ENCODE peak calls at places on chromosomes 7 and 10, in five cellular contexts. M, X, U, B and K are unnamed samples.

GRCh38 chr10:60479305-60480020 is 89.8 kb upstream of the ANK3 start:
- DNase-seq in M (no peak), X (no peak), U (no peak), B (no peak), K (no peak)

GRCh38 chr7:44062180-44062902 is 3.0 kb downstream of the PGAM2 start:
- DNase-seq in M (no peak), X (no peak), U (no peak), B (no peak), K (peak)

GRCh38 chr7:135855836-135856235 is 107.2 kb upstream of the FAM180A start:
- DNase-seq in M (no peak), X (peak), U (no peak), B (no peak), K (no peak)

GRCh38 chr10:74855439-74855838 is 29.0 kb downstream of the KAT6B start:
- DNase-seq in M (no peak), X (no peak), U (no peak), B (no peak), K (no peak)

GRCh38 chr10:71431216-71431944 is 34.7 kb downstream of the CDH23 start:
- DNase-seq in M (peak), X (no peak), U (no peak), B (no peak), K (no peak)

GRCh38 chr10:109783286-109783685 is 140.0 kb downstream of the XPNPEP1 start:
- DNase-seq in M (no peak), X (no peak), U (no peak), B (no peak), K (no peak)

GRCh38 chr7:73363225-73364005 is 35.5 kb downstream of the FKBP6 start:
- DNase-seq in M (peak), X (no peak), U (no peak), B (no peak), K (peak)

GRCh38 chr10:85558533-85558932 is 808.1 kb downstream of the GRID1 start:
- DNase-seq in M (no peak), X (no peak), U (no peak), B (no peak), K (no peak)

GRCh38 chr10:110010076-110011069 is 2.6 kb downstream of the ADD3 start:
- DNase-seq in M (no peak), X (no peak), U (peak), B (no peak), K (no peak)

GRCh38 chr10:3755440-3756359 is 29.3 kb downstream of the KLF6 start:
- DNase-seq in M (no peak), X (no peak), U (no peak), B (no peak), K (no peak)
- TF ChIP-seq CTCF in M (no peak), X (no peak), U (no peak), B (no peak), K (no peak)

DNA sequence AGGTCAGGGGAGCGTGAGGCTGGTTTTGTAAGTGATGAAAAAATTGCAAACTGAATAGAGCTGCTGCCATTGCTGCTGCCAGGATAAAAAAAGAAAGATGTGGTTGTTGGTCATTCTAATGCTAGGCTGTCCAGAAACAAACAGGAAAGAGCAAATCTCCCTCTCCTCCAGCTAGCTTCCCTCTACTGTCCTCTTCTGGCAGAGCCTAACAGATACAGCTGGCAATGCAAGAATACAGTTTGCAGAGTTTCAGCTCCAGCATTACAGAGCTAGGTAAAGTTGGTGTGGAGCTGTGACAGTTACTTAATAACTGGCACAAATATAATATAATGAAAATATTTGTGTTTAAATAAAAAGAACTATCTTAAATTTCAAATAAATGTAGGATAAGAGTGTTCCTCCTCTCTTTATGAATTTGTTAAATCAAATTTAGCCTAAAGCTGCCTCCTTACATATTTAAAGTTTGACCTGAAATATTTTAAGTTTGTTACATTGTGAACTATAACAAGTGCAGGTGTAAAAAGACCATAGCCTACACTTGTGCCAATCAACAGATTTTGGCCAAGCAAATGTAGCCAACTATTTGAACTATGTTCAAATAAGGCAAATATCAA is 407.7 kb downstream of the SH2D4B start:
- DNase-seq in M (peak), X (no peak), U (no peak), B (no peak), K (no peak)
- TF ChIP-seq CTCF in M (peak), X (no peak), U (peak), B (peak), K (peak)

DNA sequence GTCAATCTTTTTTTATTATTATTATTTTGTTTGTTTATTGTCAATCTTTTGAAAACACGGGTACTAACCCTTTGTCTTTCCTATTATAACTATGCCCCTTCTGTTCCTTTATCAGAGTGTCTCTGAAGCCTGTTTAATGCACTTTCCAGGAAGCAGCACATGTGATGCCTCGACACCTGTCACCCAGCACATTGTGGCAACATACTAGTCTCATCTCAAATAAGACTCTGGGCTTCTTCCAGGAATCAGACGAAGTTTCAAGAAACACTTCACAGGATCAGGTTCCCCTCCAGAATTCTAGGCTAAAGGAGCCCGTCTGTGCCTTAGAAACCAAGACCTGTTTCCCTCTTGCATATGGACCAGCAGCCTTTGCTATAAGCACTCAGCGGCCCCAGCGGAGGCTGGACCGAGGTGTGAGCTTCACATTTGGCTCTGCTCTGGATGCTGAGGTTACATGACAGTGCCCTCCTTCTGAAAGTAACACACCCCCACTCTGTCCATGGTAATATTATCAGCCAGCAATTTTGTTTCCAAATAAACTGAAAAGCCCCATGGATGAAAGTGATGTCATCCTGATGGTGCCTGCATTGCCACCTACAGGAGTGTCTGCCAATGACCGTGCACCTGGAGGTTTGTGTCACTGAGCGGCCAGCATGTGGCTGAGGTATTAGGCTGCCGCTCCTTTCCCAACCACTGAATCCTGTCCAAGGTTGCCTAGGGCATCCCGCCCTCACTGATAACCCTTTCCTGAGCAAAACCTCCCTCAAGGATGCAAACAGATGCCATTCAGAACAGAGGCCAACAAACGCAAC is 38.1 kb downstream of the MKI67 start:
- DNase-seq in M (no peak), X (no peak), U (no peak), B (no peak), K (no peak)
- TF ChIP-seq CTCF in M (no peak), X (no peak), U (no peak), B (no peak), K (peak)

DNA sequence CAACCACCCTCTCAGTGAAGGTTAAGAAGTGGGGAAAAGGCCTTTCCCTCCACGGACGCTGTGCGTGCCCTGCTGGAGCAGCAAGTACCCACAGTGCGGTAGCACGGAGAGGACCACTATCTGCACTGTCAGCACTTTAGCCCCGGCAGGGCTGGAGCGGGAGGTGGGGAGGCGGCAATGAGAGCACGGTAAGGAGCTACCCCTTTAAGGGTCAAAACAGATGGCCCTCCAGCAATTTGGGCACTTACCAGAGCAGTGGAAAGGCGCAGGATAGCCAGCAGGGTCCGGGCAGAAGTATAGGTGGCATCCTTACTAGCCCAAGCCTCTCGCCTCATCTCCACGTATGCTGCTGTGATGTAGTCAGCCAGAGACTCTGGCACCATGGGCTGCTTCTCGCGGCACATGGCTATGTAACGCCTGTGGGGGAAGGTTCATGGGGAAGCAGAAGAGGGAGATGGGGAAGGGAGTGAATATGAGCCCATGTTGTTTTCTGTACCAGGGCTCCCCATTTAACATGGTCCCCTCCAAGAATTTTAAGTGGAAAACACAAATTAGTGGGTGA is 5.2 kb downstream of the COPS6 start:
- DNase-seq in M (no peak), X (no peak), U (no peak), B (no peak), K (no peak)
- TF ChIP-seq CTCF in M (no peak), X (no peak), U (no peak), B (no peak), K (no peak)

DNA sequence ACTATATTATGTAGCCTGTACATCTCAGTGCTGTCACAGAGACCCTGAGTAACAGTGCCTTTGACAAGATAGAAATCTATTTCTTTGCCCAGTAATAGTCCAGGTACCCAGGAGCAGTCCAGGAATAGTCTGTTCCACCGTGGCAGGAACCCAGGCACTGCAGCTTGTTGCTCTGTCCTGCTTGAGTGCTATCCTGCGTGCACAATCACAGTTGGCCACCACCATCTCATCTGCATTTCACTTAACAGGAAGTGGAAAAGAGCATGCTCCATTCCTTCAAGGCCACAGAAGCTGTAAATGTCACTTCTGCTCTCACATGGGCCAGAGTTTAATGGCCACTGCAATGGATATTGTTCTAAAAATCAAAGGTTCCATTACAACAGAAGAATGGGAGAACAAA is 61.5 kb upstream of the PRR15 start:
- DNase-seq in M (no peak), X (no peak), U (no peak), B (no peak), K (no peak)
- TF ChIP-seq CTCF in M (no peak), X (no peak), U (no peak), B (no peak), K (no peak)

GRCh38 chr10:100908378-100908777 is 4.4 kb upstream of the SLF2 start:
- DNase-seq in M (no peak), X (no peak), U (no peak), B (no peak), K (no peak)

GRCh38 chr10:100909506-100910260 is 3.1 kb upstream of the SLF2 start:
- DNase-seq in M (peak), X (no peak), U (no peak), B (no peak), K (no peak)

GRCh38 chr10:100904903-100905302 is 7.9 kb upstream of the SLF2 start:
- DNase-seq in M (no peak), X (no peak), U (no peak), B (no peak), K (no peak)

GRCh38 chr10:100907175-100907574 is 5.6 kb upstream of the SLF2 start:
- DNase-seq in M (no peak), X (no peak), U (no peak), B (no peak), K (no peak)

DNA sequence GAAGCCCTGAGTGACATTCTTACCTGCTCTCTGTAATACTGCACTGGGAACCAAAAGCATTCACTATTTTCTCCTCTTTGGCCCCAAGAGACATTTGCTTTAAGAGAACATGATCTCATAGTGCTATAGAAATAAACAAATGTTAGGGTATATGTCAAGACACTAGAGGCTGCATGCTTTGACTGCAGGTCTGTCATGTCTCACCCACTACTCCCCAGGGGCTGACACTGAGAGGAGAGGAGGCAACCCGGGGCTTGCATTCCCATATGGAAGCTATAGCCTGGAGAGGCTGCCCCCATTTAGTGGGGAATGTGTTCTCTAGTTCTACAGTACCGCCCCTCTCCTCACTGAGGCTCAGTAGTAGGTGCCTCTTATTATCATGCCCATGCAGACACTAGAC is 5.0 kb upstream of the SLF2 start:
- DNase-seq in M (no peak), X (no peak), U (no peak), B (no peak), K (no peak)
- TF ChIP-seq CTCF in M (no peak), X (no peak), U (no peak), B (no peak), K (no peak)

DNA sequence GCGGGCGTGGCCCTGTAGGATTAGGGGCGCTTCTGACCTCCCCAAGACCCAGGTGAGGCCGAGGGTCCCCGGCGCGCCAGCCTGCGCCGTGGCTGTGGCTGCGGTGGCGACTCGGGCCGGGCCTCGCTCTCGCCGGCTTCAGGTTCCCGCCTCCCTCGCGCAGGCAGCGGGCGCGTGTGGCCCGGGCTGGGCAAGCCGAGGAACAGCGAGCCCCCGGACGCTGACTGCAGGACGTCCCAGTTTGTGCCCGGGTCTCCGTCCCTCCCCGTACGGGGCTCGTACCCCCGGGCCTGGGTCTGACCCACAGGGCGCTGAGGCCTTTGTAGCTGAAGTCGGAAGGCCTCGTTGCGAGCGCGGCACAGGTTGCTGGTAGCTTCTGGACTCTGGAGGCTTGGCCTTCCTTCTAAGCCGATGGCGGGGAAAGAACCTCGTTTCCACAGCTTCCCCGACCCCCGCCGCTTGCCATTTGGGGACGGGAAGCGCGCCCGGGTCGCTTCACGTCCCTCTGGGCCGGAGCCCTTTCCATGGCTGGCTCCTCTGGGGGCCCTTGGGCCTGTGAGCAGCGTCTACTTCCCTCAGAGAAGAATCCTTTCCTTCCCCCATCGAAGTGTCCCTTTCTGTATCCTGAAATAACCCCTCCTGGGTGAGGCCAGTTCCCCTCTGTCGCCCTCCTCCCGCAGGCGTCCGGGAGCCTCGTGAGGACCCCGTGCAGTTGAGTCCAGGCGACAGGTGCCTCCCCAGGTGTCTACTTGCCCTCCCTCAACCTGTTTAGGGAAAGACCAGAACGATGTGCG is 9.1 kb downstream of the EVX1 start:
- DNase-seq in M (peak), X (no peak), U (no peak), B (no peak), K (no peak)
- TF ChIP-seq CTCF in M (no peak), X (no peak), U (no peak), B (no peak), K (no peak)

DNA sequence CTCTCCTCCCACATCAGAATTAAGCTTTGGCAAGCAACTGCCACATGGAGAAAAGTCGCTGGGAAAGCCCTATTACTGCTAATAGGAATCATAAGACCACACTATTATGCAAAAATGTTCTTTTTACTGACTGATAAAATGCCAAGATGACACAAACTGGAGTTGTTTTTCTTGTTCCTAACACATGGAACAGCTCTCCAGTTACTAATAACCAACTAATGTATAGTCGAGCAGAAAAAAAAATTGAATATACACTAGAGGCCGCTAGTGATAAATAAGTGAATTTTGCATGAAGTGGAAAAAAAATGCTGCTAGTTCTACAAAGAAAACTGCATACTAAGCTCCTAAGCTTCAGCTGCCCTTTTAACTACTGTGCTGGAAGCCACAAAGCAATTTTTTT is 165.6 kb downstream of the TPK1 start:
- DNase-seq in M (no peak), X (no peak), U (no peak), B (no peak), K (no peak)
- TF ChIP-seq CTCF in M (no peak), X (no peak), U (no peak), B (no peak), K (peak)